ENCODE peak calls at places on chromosomes 6 and 20, in four cellular contexts. B, O, D and V are unnamed samples. For H3K4me1, the result is how much of the 10 kb centered on the place peaks cover.

GRCh38 chr20:48793776-48794175 is 34.0 kb downstream of the PREX1 start:
- DNase-seq in D (no peak), O (no peak), B (no peak), V (no peak)

GRCh38 chr20:43247361-43247760 is 57.7 kb upstream of the PTPRT start:
- DNase-seq in B (no peak), D (no peak), O (no peak), V (no peak)

GRCh38 chr6:152380993-152381898 is 255.9 kb downstream of the SYNE1 start:
- DNase-seq in D (peak), B (peak), O (peak), V (peak)

GRCh38 chr6:142378138-142378875 is 76.5 kb downstream of the ADGRG6 start:
- DNase-seq in B (no peak), O (peak), D (no peak), V (peak)

GRCh38 chr6:30876039-30876730 is 8.1 kb upstream of the DDR1 start:
- DNase-seq in O (peak), D (no peak), B (no peak), V (peak)

GRCh38 chr6:29953001-29953436 is 10.7 kb downstream of the HLA-A start:
- DNase-seq in D (no peak), O (peak), B (peak), V (peak)

GRCh38 chr6:90484903-90485302 is 102.0 kb downstream of the MAP3K7 start:
- DNase-seq in O (no peak), B (no peak), D (no peak), V (no peak)

GRCh38 chr6:156886409-156886808 is 109.2 kb downstream of the ARID1B start:
- DNase-seq in O (no peak), B (peak), D (peak), V (peak)

GRCh38 chr6:11277275-11278206 is 45.1 kb upstream of the NEDD9 start:
- DNase-seq in B (peak), D (no peak), O (peak), V (peak)

GRCh38 chr20:39050555-39050902 is 88.4 kb downstream of the DHX35 start:
- DNase-seq in D (no peak), B (no peak), O (no peak), V (no peak)

GRCh38 chr6:37048851-37049734 is 43.6 kb downstream of the FGD2 start:
- DNase-seq in D (peak), O (peak), B (peak), V (peak)

GRCh38 chr6:30325873-30326445 is 768 bp upstream of the TRIM39 start:
- DNase-seq in O (no peak), D (no peak), B (no peak), V (no peak)

GRCh38 chr20:22339091-22339881 is 245.1 kb downstream of the FOXA2 start:
- DNase-seq in D (no peak), O (peak), B (no peak), V (peak)

GRCh38 chr6:14713008-14713452 is 532.8 kb upstream of the JARID2 start:
- DNase-seq in O (peak), B (peak), D (no peak), V (no peak)

DNA sequence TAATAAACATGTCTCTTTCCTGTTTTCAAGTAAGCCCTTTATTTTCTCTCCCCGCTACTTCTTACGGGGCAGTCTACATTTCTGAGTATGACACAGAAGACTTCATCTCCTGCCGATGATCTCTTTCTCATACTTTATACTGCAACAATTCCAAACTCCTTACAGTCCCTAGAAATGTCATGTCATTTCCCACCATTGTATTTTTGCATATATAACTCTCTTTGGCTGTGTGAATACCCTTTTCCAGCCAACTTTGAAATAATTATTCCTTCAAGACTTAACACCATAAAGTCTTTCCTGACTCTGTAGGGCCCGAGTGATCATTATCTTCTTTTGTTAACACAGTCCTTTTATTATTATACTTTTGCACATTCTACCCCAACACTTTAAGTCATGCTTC is 72.1 kb downstream of the SHPRH start:
- DNase-seq in O (no peak), B (no peak), D (no peak), V (peak)
- TF ChIP-seq CTCF in O (no peak), B (no peak), D (no peak), V (no peak)

GRCh38 chr6:47483853-47484546 is 6.4 kb downstream of the CD2AP start:
- DNase-seq in B (no peak), D (no peak), O (peak), V (peak)
- H3K4me1 ChIP-seq in B (under half), D (under half), O (under half), V (under half)

GRCh38 chr6:127855542-127856159 is 45.2 kb downstream of the THEMIS start:
- DNase-seq in D (no peak), B (no peak), O (peak), V (peak)
- TF ChIP-seq CTCF in D (no peak), B (no peak), O (peak), V (peak)

DNA sequence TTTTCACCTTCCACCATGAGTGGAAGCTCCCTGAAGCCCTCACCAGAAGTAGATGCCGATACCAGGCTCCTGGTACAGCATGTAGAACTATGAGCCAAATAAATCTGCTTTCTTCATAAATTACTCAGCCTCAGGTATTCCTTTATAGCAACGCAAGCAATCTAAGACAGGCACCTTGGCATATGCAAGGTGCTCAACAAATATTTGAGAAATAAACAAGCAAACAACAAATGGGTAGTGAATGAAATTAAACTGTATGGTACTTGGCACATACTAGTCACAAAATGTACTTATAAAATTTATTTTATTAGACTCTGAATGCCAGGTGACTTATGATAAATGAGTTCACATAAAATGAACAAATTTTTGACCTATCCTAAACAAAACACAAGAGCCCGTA is 220.3 kb downstream of the MAFB start:
- DNase-seq in B (no peak), D (no peak), O (no peak), V (no peak)
- H3K4me1 ChIP-seq in B (under half), D (under half), O (under half), V (under half)

DNA sequence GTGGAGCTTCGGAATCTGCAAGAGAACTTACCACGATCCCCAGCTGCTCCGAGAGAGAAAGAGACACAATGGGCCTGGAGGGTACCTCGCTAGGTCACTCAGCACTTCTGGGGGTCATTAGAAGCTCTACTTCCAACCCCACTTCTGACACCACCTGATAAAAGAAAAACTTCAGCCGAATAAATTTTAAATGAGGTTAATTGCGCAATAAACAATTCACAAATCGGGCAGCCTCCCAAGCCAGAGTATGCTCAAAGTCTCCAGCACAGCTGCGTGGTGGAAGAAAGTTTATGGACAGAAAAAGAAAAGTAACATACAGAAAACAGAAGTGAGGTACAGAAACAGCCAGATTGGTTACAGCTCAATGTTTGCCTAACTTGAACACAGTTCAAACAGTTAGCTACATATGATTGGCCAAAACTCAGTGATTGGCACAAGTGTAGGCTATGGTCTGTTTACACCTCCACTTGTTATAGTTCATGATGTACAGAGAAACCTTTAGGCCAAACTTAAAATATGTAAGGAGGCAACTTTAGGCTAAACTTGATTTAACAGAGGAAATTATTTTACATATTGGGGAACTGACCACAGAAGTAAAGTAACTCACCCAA is 52.6 kb downstream of the COL11A2 start:
- DNase-seq in O (no peak), B (no peak), D (no peak), V (no peak)
- TF ChIP-seq CTCF in O (no peak), B (no peak), D (no peak), V (no peak)